ENCODE peak calls at places on chromosomes 4 and X, in four cellular contexts. One of them, this sample, is unnamed.

GRCh38 chr4:108902769-108903168 is 139.9 kb upstream of the ETNPPL start:
- DNase-seq in NCI-H524: no peak
- DNase-seq in activated T-cell treated with anti-CD3 and anti-CD28 coated beads for 24 hours: no peak
- DNase-seq in activated CD4-positive, alpha-beta memory T cell treated with anti-CD3 and anti-CD28 coated beads, Interleukin-2, amount 10 ng/mL, durations not matched to agents 7 days and 5 days: no peak
- DNase-seq in this sample: no peak

GRCh38 chrX:115362334-115363095 is 73.0 kb downstream of the LUZP4 start:
- DNase-seq in activated CD4-positive, alpha-beta memory T cell treated with anti-CD3 and anti-CD28 coated beads, Interleukin-2, amount 10 ng/mL, durations not matched to agents 7 days and 5 days: no peak
- DNase-seq in NCI-H524: peak; percentile 73
- DNase-seq in activated T-cell treated with anti-CD3 and anti-CD28 coated beads for 24 hours: no peak
- DNase-seq in this sample: no peak

GRCh38 chr4:73707269-73707875 is 33.0 kb upstream of the CXCL8 start:
- DNase-seq in activated T-cell treated with anti-CD3 and anti-CD28 coated beads for 24 hours: no peak
- DNase-seq in NCI-H524: no peak
- DNase-seq in activated CD4-positive, alpha-beta memory T cell treated with anti-CD3 and anti-CD28 coated beads, Interleukin-2, amount 10 ng/mL, durations not matched to agents 7 days and 5 days: no peak
- DNase-seq in this sample: no peak

GRCh38 chr4:7719354-7720174 is 220.1 kb downstream of the AFAP1 start:
- DNase-seq in activated CD4-positive, alpha-beta memory T cell treated with anti-CD3 and anti-CD28 coated beads, Interleukin-2, amount 10 ng/mL, durations not matched to agents 7 days and 5 days: peak; percentile 63
- DNase-seq in activated T-cell treated with anti-CD3 and anti-CD28 coated beads for 24 hours: peak; percentile 54
- DNase-seq in NCI-H524: peak; percentile 61
- DNase-seq in this sample: peak; percentile 59

GRCh38 chrX:151729056-151729725 is 5.4 kb upstream of the CNGA2 start:
- DNase-seq in NCI-H524: no peak
- DNase-seq in activated T-cell treated with anti-CD3 and anti-CD28 coated beads for 24 hours: no peak
- DNase-seq in activated CD4-positive, alpha-beta memory T cell treated with anti-CD3 and anti-CD28 coated beads, Interleukin-2, amount 10 ng/mL, durations not matched to agents 7 days and 5 days: no peak
- DNase-seq in this sample: no peak

GRCh38 chrX:151935358-151935757 is 22.7 kb downstream of the MAGEA4 start:
- DNase-seq in NCI-H524: no peak
- DNase-seq in activated T-cell treated with anti-CD3 and anti-CD28 coated beads for 24 hours: no peak
- DNase-seq in activated CD4-positive, alpha-beta memory T cell treated with anti-CD3 and anti-CD28 coated beads, Interleukin-2, amount 10 ng/mL, durations not matched to agents 7 days and 5 days: no peak
- DNase-seq in this sample: no peak

GRCh38 chrX:20712811-20713210 is 446.1 kb upstream of the RPS6KA3 start:
- DNase-seq in NCI-H524: no peak
- DNase-seq in activated CD4-positive, alpha-beta memory T cell treated with anti-CD3 and anti-CD28 coated beads, Interleukin-2, amount 10 ng/mL, durations not matched to agents 7 days and 5 days: no peak
- DNase-seq in activated T-cell treated with anti-CD3 and anti-CD28 coated beads for 24 hours: no peak
- DNase-seq in this sample: no peak

GRCh38 chrX:12974217-12974796 is 603 bp upstream of the TMSB4X start:
- DNase-seq in activated T-cell treated with anti-CD3 and anti-CD28 coated beads for 24 hours: no peak
- DNase-seq in activated CD4-positive, alpha-beta memory T cell treated with anti-CD3 and anti-CD28 coated beads, Interleukin-2, amount 10 ng/mL, durations not matched to agents 7 days and 5 days: peak; percentile 64
- DNase-seq in NCI-H524: peak; percentile 43
- DNase-seq in this sample: peak; percentile 66

GRCh38 chr4:84493092-84493850 is 5.8 kb downstream of the NKX6-1 start:
- DNase-seq in NCI-H524: no peak
- DNase-seq in activated T-cell treated with anti-CD3 and anti-CD28 coated beads for 24 hours: no peak
- DNase-seq in activated CD4-positive, alpha-beta memory T cell treated with anti-CD3 and anti-CD28 coated beads, Interleukin-2, amount 10 ng/mL, durations not matched to agents 7 days and 5 days: no peak
- DNase-seq in this sample: no peak

GRCh38 chr4:1472911-1473518 is 66.8 kb upstream of the NKX1-1 start:
- DNase-seq in activated T-cell treated with anti-CD3 and anti-CD28 coated beads for 24 hours: no peak
- DNase-seq in NCI-H524: no peak
- DNase-seq in activated CD4-positive, alpha-beta memory T cell treated with anti-CD3 and anti-CD28 coated beads, Interleukin-2, amount 10 ng/mL, durations not matched to agents 7 days and 5 days: no peak
- DNase-seq in this sample: no peak

GRCh38 chr4:25401066-25401465 is 24.0 kb downstream of the ANAPC4 start:
- DNase-seq in activated T-cell treated with anti-CD3 and anti-CD28 coated beads for 24 hours: no peak
- DNase-seq in activated CD4-positive, alpha-beta memory T cell treated with anti-CD3 and anti-CD28 coated beads, Interleukin-2, amount 10 ng/mL, durations not matched to agents 7 days and 5 days: no peak
- DNase-seq in NCI-H524: peak; percentile 6
- DNase-seq in this sample: no peak

GRCh38 chr4:2044119-2044485 is 15.0 kb upstream of the NAT8L start:
- DNase-seq in activated CD4-positive, alpha-beta memory T cell treated with anti-CD3 and anti-CD28 coated beads, Interleukin-2, amount 10 ng/mL, durations not matched to agents 7 days and 5 days: no peak
- DNase-seq in NCI-H524: no peak
- DNase-seq in activated T-cell treated with anti-CD3 and anti-CD28 coated beads for 24 hours: no peak
- DNase-seq in this sample: no peak

GRCh38 chr4:161291222-161291621 is 872.6 kb downstream of the FSTL5 start:
- DNase-seq in NCI-H524: no peak
- DNase-seq in activated T-cell treated with anti-CD3 and anti-CD28 coated beads for 24 hours: no peak
- DNase-seq in activated CD4-positive, alpha-beta memory T cell treated with anti-CD3 and anti-CD28 coated beads, Interleukin-2, amount 10 ng/mL, durations not matched to agents 7 days and 5 days: no peak
- DNase-seq in this sample: no peak

GRCh38 chrX:386768-387575 is at the start of gene PPP2R3B:
- DNase-seq in NCI-H524: no peak
- DNase-seq in activated CD4-positive, alpha-beta memory T cell treated with anti-CD3 and anti-CD28 coated beads, Interleukin-2, amount 10 ng/mL, durations not matched to agents 7 days and 5 days: peak; percentile 99
- DNase-seq in activated T-cell treated with anti-CD3 and anti-CD28 coated beads for 24 hours: peak; percentile 97
- DNase-seq in this sample: peak; percentile 98

GRCh38 chrX:119218198-119218597 is 17.9 kb upstream of the PGRMC1 start:
- DNase-seq in activated T-cell treated with anti-CD3 and anti-CD28 coated beads for 24 hours: no peak
- DNase-seq in NCI-H524: peak; percentile 41
- DNase-seq in activated CD4-positive, alpha-beta memory T cell treated with anti-CD3 and anti-CD28 coated beads, Interleukin-2, amount 10 ng/mL, durations not matched to agents 7 days and 5 days: no peak
- DNase-seq in this sample: no peak

GRCh38 chr4:89275587-89275986 is 32.0 kb downstream of the GPRIN3 start:
- DNase-seq in activated T-cell treated with anti-CD3 and anti-CD28 coated beads for 24 hours: no peak
- DNase-seq in activated CD4-positive, alpha-beta memory T cell treated with anti-CD3 and anti-CD28 coated beads, Interleukin-2, amount 10 ng/mL, durations not matched to agents 7 days and 5 days: no peak
- DNase-seq in NCI-H524: no peak
- DNase-seq in this sample: no peak

GRCh38 chr4:101201421-101201820 is 145.9 kb downstream of the PPP3CA start:
- DNase-seq in activated CD4-positive, alpha-beta memory T cell treated with anti-CD3 and anti-CD28 coated beads, Interleukin-2, amount 10 ng/mL, durations not matched to agents 7 days and 5 days: no peak
- DNase-seq in NCI-H524: peak; percentile 80
- DNase-seq in activated T-cell treated with anti-CD3 and anti-CD28 coated beads for 24 hours: no peak
- DNase-seq in this sample: no peak

GRCh38 chr4:103634236-103634635 is 85.5 kb downstream of the TACR3 start:
- DNase-seq in NCI-H524: peak; percentile 5
- DNase-seq in activated T-cell treated with anti-CD3 and anti-CD28 coated beads for 24 hours: no peak
- DNase-seq in activated CD4-positive, alpha-beta memory T cell treated with anti-CD3 and anti-CD28 coated beads, Interleukin-2, amount 10 ng/mL, durations not matched to agents 7 days and 5 days: no peak
- DNase-seq in this sample: no peak

GRCh38 chr4:153809307-153809706 is 20.4 kb upstream of the SFRP2 start:
- DNase-seq in activated CD4-positive, alpha-beta memory T cell treated with anti-CD3 and anti-CD28 coated beads, Interleukin-2, amount 10 ng/mL, durations not matched to agents 7 days and 5 days: no peak
- DNase-seq in NCI-H524: no peak
- DNase-seq in activated T-cell treated with anti-CD3 and anti-CD28 coated beads for 24 hours: peak; percentile 32
- DNase-seq in this sample: peak; percentile 11

GRCh38 chr4:87337361-87337760 is 14.7 kb upstream of the HSD17B13 start:
- DNase-seq in NCI-H524: no peak
- DNase-seq in activated T-cell treated with anti-CD3 and anti-CD28 coated beads for 24 hours: no peak
- DNase-seq in activated CD4-positive, alpha-beta memory T cell treated with anti-CD3 and anti-CD28 coated beads, Interleukin-2, amount 10 ng/mL, durations not matched to agents 7 days and 5 days: no peak
- DNase-seq in this sample: no peak

GRCh38 chrX:9153299-9153698 is 119.4 kb upstream of the FAM9B start:
- DNase-seq in activated T-cell treated with anti-CD3 and anti-CD28 coated beads for 24 hours: no peak
- DNase-seq in NCI-H524: no peak
- DNase-seq in activated CD4-positive, alpha-beta memory T cell treated with anti-CD3 and anti-CD28 coated beads, Interleukin-2, amount 10 ng/mL, durations not matched to agents 7 days and 5 days: no peak
- DNase-seq in this sample: no peak

GRCh38 chrX:124307253-124307907 is 25.1 kb upstream of the TEX13D start:
- DNase-seq in activated CD4-positive, alpha-beta memory T cell treated with anti-CD3 and anti-CD28 coated beads, Interleukin-2, amount 10 ng/mL, durations not matched to agents 7 days and 5 days: no peak
- DNase-seq in NCI-H524: no peak
- DNase-seq in activated T-cell treated with anti-CD3 and anti-CD28 coated beads for 24 hours: no peak
- DNase-seq in this sample: no peak

GRCh38 chr4:186149872-186150271 is 41.5 kb upstream of the CYP4V2 start:
- DNase-seq in activated T-cell treated with anti-CD3 and anti-CD28 coated beads for 24 hours: no peak
- DNase-seq in NCI-H524: no peak
- DNase-seq in activated CD4-positive, alpha-beta memory T cell treated with anti-CD3 and anti-CD28 coated beads, Interleukin-2, amount 10 ng/mL, durations not matched to agents 7 days and 5 days: peak; percentile 38
- DNase-seq in this sample: no peak

GRCh38 chrX:148929686-148930085 is 429.3 kb downstream of the AFF2 start:
- DNase-seq in activated CD4-positive, alpha-beta memory T cell treated with anti-CD3 and anti-CD28 coated beads, Interleukin-2, amount 10 ng/mL, durations not matched to agents 7 days and 5 days: no peak
- DNase-seq in NCI-H524: no peak
- DNase-seq in activated T-cell treated with anti-CD3 and anti-CD28 coated beads for 24 hours: no peak
- DNase-seq in this sample: no peak

GRCh38 chr4:183347586-183347985 is 25.4 kb upstream of the CLDN24 start:
- DNase-seq in activated CD4-positive, alpha-beta memory T cell treated with anti-CD3 and anti-CD28 coated beads, Interleukin-2, amount 10 ng/mL, durations not matched to agents 7 days and 5 days: no peak
- DNase-seq in NCI-H524: no peak
- DNase-seq in activated T-cell treated with anti-CD3 and anti-CD28 coated beads for 24 hours: no peak
- DNase-seq in this sample: no peak

GRCh38 chrX:2677764-2678163 is 13.3 kb upstream of the CD99 start:
- DNase-seq in activated T-cell treated with anti-CD3 and anti-CD28 coated beads for 24 hours: no peak
- DNase-seq in NCI-H524: no peak
- DNase-seq in activated CD4-positive, alpha-beta memory T cell treated with anti-CD3 and anti-CD28 coated beads, Interleukin-2, amount 10 ng/mL, durations not matched to agents 7 days and 5 days: no peak
- DNase-seq in this sample: no peak

GRCh38 chrX:70087857-70088256 is 25.6 kb downstream of the OTUD6A start:
- DNase-seq in activated CD4-positive, alpha-beta memory T cell treated with anti-CD3 and anti-CD28 coated beads, Interleukin-2, amount 10 ng/mL, durations not matched to agents 7 days and 5 days: no peak
- DNase-seq in NCI-H524: peak; percentile 81
- DNase-seq in activated T-cell treated with anti-CD3 and anti-CD28 coated beads for 24 hours: no peak
- DNase-seq in this sample: no peak

GRCh38 chr4:2796261-2797187 is 3.6 kb downstream of the SH3BP2 start:
- DNase-seq in NCI-H524: peak; percentile 40
- DNase-seq in activated CD4-positive, alpha-beta memory T cell treated with anti-CD3 and anti-CD28 coated beads, Interleukin-2, amount 10 ng/mL, durations not matched to agents 7 days and 5 days: no peak
- DNase-seq in activated T-cell treated with anti-CD3 and anti-CD28 coated beads for 24 hours: no peak
- DNase-seq in this sample: peak; percentile 1

GRCh38 chrX:63784902-63785692 is at the start of gene ARHGEF9:
- DNase-seq in activated T-cell treated with anti-CD3 and anti-CD28 coated beads for 24 hours: no peak
- DNase-seq in NCI-H524: peak; percentile 66
- DNase-seq in activated CD4-positive, alpha-beta memory T cell treated with anti-CD3 and anti-CD28 coated beads, Interleukin-2, amount 10 ng/mL, durations not matched to agents 7 days and 5 days: no peak
- DNase-seq in this sample: no peak

GRCh38 chrX:109735241-109735744 is 2.2 kb upstream of the ACSL4 start:
- DNase-seq in activated T-cell treated with anti-CD3 and anti-CD28 coated beads for 24 hours: no peak
- DNase-seq in NCI-H524: no peak
- DNase-seq in activated CD4-positive, alpha-beta memory T cell treated with anti-CD3 and anti-CD28 coated beads, Interleukin-2, amount 10 ng/mL, durations not matched to agents 7 days and 5 days: no peak
- DNase-seq in this sample: no peak

GRCh38 chr4:121720109-121720508 is 23.3 kb upstream of the ANXA5 start:
- DNase-seq in activated CD4-positive, alpha-beta memory T cell treated with anti-CD3 and anti-CD28 coated beads, Interleukin-2, amount 10 ng/mL, durations not matched to agents 7 days and 5 days: no peak
- DNase-seq in NCI-H524: no peak
- DNase-seq in activated T-cell treated with anti-CD3 and anti-CD28 coated beads for 24 hours: no peak
- DNase-seq in this sample: no peak

GRCh38 chr4:92198711-92199110 is 105.1 kb upstream of the GRID2 start:
- DNase-seq in activated T-cell treated with anti-CD3 and anti-CD28 coated beads for 24 hours: no peak
- DNase-seq in activated CD4-positive, alpha-beta memory T cell treated with anti-CD3 and anti-CD28 coated beads, Interleukin-2, amount 10 ng/mL, durations not matched to agents 7 days and 5 days: no peak
- DNase-seq in NCI-H524: no peak
- DNase-seq in this sample: no peak

GRCh38 chrX:105190252-105190853 is 30.1 kb downstream of the TEX13A start:
- DNase-seq in activated CD4-positive, alpha-beta memory T cell treated with anti-CD3 and anti-CD28 coated beads, Interleukin-2, amount 10 ng/mL, durations not matched to agents 7 days and 5 days: no peak
- DNase-seq in NCI-H524: peak; percentile 59
- DNase-seq in activated T-cell treated with anti-CD3 and anti-CD28 coated beads for 24 hours: no peak
- DNase-seq in this sample: no peak

This sample was measured in activated naive CD4-positive, alpha-beta T cell treated with Interleukin-2 at 50 U/mL for 16 hours.